ENCODE peak calls at places on chromosomes 7 and 10, in seven cellular contexts. One of them, this sample, is unnamed.

GRCh38 chr10:100996678-100997363 is 2.8 kb upstream of the LZTS2 start:
- DNase-seq in GM12878: no peak
- DNase-seq in K562: peak; percentile 39
- DNase-seq in H1: peak; percentile 83
- DNase-seq in SK-N-SH: peak; percentile 85
- DNase-seq in HepG2: no peak
- DNase-seq in GM12892: peak; percentile 67
- DNase-seq in this sample: no peak

GRCh38 chr10:32340596-32341180 is 6.3 kb downstream of the EPC1 start:
- DNase-seq in GM12878: no peak
- DNase-seq in HepG2: no peak
- DNase-seq in H1: no peak
- DNase-seq in K562: no peak
- DNase-seq in SK-N-SH: no peak
- DNase-seq in GM12892: no peak
- DNase-seq in this sample: no peak

GRCh38 chr10:12518024-12518423 is 168.7 kb downstream of the CAMK1D start:
- DNase-seq in HepG2: no peak
- DNase-seq in K562: no peak
- DNase-seq in SK-N-SH: no peak
- DNase-seq in GM12892: no peak
- DNase-seq in H1: peak; percentile 3
- DNase-seq in GM12878: no peak
- DNase-seq in this sample: no peak

GRCh38 chr10:101639141-101639900 is 51.2 kb downstream of the DPCD start:
- DNase-seq in K562: no peak
- DNase-seq in HepG2: no peak
- DNase-seq in GM12892: no peak
- DNase-seq in SK-N-SH: no peak
- DNase-seq in H1: no peak
- DNase-seq in GM12878: no peak
- DNase-seq in this sample: no peak

GRCh38 chr7:45590679-45591057 is 16.5 kb downstream of the ADCY1 start:
- DNase-seq in GM12878: no peak
- DNase-seq in SK-N-SH: no peak
- DNase-seq in H1: no peak
- DNase-seq in GM12892: no peak
- DNase-seq in HepG2: no peak
- DNase-seq in K562: no peak
- DNase-seq in this sample: no peak

GRCh38 chr10:44862917-44863316 is 48.2 kb upstream of the TMEM72 start:
- DNase-seq in GM12878: no peak
- DNase-seq in SK-N-SH: no peak
- DNase-seq in K562: no peak
- DNase-seq in HepG2: no peak
- DNase-seq in H1: peak; percentile 20
- DNase-seq in GM12892: no peak
- DNase-seq in this sample: no peak

GRCh38 chr7:8433477-8434289 is at the start of gene NXPH1:
- DNase-seq in K562: peak; percentile 59
- DNase-seq in H1: peak; percentile 82
- DNase-seq in SK-N-SH: peak; percentile 97
- DNase-seq in GM12892: peak; percentile 34
- DNase-seq in HepG2: peak; percentile 37
- DNase-seq in GM12878: no peak
- DNase-seq in this sample: no peak

GRCh38 chr7:88735920-88736319 is 23.6 kb upstream of the ZNF804B start:
- DNase-seq in HepG2: no peak
- DNase-seq in GM12878: no peak
- DNase-seq in H1: no peak
- DNase-seq in GM12892: no peak
- DNase-seq in K562: no peak
- DNase-seq in SK-N-SH: no peak
- DNase-seq in this sample: no peak

GRCh38 chr10:35552622-35553342 is 52.4 kb upstream of the GJD4 start:
- DNase-seq in K562: no peak
- DNase-seq in GM12878: no peak
- DNase-seq in HepG2: no peak
- DNase-seq in GM12892: no peak
- DNase-seq in SK-N-SH: no peak
- DNase-seq in H1: no peak
- DNase-seq in this sample: no peak

GRCh38 chr10:85558533-85558932 is 808.1 kb downstream of the GRID1 start:
- DNase-seq in GM12878: no peak
- DNase-seq in H1: no peak
- DNase-seq in SK-N-SH: no peak
- DNase-seq in K562: no peak
- DNase-seq in GM12892: no peak
- DNase-seq in HepG2: no peak
- DNase-seq in this sample: no peak

GRCh38 chr7:31092606-31093005 is 40.5 kb downstream of the ADCYAP1R1 start:
- DNase-seq in GM12892: no peak
- DNase-seq in HepG2: no peak
- DNase-seq in GM12878: no peak
- DNase-seq in SK-N-SH: no peak
- DNase-seq in H1: no peak
- DNase-seq in K562: no peak
- DNase-seq in this sample: no peak

GRCh38 chr7:41316410-41316809 is 386.5 kb downstream of the INHBA start:
- DNase-seq in HepG2: peak; percentile 80
- DNase-seq in SK-N-SH: no peak
- DNase-seq in H1: no peak
- DNase-seq in GM12878: no peak
- DNase-seq in GM12892: no peak
- DNase-seq in K562: no peak
- DNase-seq in this sample: no peak

GRCh38 chr7:40922316-40922670 is 780.6 kb downstream of the INHBA start:
- DNase-seq in HepG2: no peak
- DNase-seq in GM12892: no peak
- DNase-seq in K562: no peak
- DNase-seq in SK-N-SH: no peak
- DNase-seq in GM12878: no peak
- DNase-seq in H1: no peak
- DNase-seq in this sample: no peak

GRCh38 chr10:84059526-84059925 is 79.8 kb upstream of the GHITM start:
- DNase-seq in HepG2: no peak
- DNase-seq in GM12878: no peak
- DNase-seq in GM12892: no peak
- DNase-seq in H1: no peak
- DNase-seq in K562: no peak
- DNase-seq in SK-N-SH: no peak
- DNase-seq in this sample: no peak

GRCh38 chr7:94374231-94374630 is 20.5 kb upstream of the COL1A2 start:
- DNase-seq in SK-N-SH: no peak
- DNase-seq in HepG2: no peak
- DNase-seq in GM12892: no peak
- DNase-seq in H1: no peak
- DNase-seq in GM12878: no peak
- DNase-seq in K562: no peak
- DNase-seq in this sample: no peak

GRCh38 chr7:137475966-137476365 is 132.4 kb upstream of the PTN start:
- DNase-seq in K562: no peak
- DNase-seq in GM12878: no peak
- DNase-seq in HepG2: no peak
- DNase-seq in SK-N-SH: no peak
- DNase-seq in GM12892: no peak
- DNase-seq in H1: no peak
- DNase-seq in this sample: no peak

GRCh38 chr7:1501487-1502270 is 2.5 kb downstream of the INTS1 start:
- DNase-seq in GM12892: no peak
- DNase-seq in HepG2: no peak
- DNase-seq in K562: no peak
- DNase-seq in SK-N-SH: no peak
- DNase-seq in GM12878: no peak
- DNase-seq in H1: no peak
- DNase-seq in this sample: no peak

GRCh38 chr10:72910705-72911104 is 17.2 kb downstream of the OIT3 start:
- DNase-seq in SK-N-SH: no peak
- DNase-seq in H1: no peak
- DNase-seq in GM12878: no peak
- DNase-seq in GM12892: no peak
- DNase-seq in HepG2: no peak
- DNase-seq in K562: no peak
- DNase-seq in this sample: no peak

GRCh38 chr7:107147464-107148214 is 21.2 kb upstream of the HBP1 start:
- DNase-seq in HepG2: peak; percentile 18
- DNase-seq in SK-N-SH: peak; percentile 51
- DNase-seq in GM12892: no peak
- DNase-seq in GM12878: no peak
- DNase-seq in K562: peak; percentile 72
- DNase-seq in H1: no peak
- DNase-seq in this sample: no peak

DNA sequence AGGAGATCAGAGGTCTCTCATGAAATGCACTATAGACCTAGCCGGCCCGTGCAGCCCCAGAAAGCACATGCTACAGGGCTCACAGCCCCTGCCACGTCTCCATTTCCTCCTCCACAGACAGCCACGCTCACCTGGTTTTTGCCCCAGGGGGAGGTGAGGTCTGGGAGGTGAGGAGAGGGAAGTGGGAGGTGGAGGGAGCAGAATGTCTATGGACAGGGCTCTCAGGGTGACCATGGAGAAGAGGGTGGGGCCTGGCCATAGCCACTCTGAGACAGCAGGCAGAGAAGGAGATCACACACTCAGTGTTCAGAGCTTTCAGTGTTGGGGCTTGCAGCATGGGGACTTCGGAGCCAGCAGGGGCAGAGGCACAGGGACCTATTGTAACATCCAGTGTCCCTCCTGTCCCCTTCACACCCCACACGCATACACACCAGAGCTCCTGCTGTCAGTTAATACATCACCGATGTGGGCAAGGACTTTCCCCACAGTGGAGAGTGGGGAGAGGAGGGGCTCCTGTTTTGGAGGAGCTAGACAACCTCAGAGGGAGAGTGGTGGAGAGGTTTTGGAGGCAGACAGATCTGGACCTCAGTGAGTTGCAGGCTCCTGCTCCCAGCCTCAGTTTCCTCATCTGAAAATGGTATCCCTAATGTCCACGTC is 14.4 kb downstream of the WDFY4 start:
- DNase-seq in K562: no peak
- DNase-seq in SK-N-SH: no peak
- DNase-seq in GM12878: no peak
- DNase-seq in H1: no peak
- DNase-seq in HepG2: no peak
- DNase-seq in GM12892: no peak
- DNase-seq in this sample: no peak
- TF ChIP-seq TAF1 in K562: no peak
- TF ChIP-seq TAF1 in SK-N-SH: no peak
- TF ChIP-seq TAF1 in GM12878: no peak
- TF ChIP-seq TAF1 in H1: no peak
- TF ChIP-seq TAF1 in HepG2: no peak
- TF ChIP-seq TAF1 in GM12892: no peak
- TF ChIP-seq TAF1 in this sample: no peak

DNA sequence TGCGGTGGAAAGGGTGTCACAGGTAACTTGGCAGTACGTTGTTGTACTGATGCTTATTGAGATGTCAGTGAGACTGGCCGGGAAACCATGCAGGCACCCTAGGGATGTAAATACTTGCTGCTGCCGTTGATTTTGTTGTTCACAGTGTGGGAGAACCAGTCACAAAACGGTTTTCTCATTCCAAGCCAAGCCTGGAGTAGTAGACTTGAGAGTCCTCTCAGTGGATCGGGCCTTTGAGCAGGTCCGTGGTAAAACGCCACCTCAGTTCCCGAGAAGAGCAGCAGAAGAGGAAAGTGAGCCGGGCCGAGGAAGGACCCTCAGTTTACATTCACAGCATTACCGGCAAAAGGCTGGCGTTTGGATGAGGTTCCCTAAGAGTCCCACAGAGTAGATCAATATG is 1.1 kb downstream of the JAKMIP3 start:
- DNase-seq in GM12878: no peak
- DNase-seq in K562: no peak
- DNase-seq in SK-N-SH: no peak
- DNase-seq in H1: no peak
- DNase-seq in HepG2: no peak
- DNase-seq in GM12892: no peak
- DNase-seq in this sample: no peak
- TF ChIP-seq TAF1 in GM12878: no peak
- TF ChIP-seq TAF1 in K562: no peak
- TF ChIP-seq TAF1 in SK-N-SH: no peak
- TF ChIP-seq TAF1 in H1: no peak
- TF ChIP-seq TAF1 in HepG2: no peak
- TF ChIP-seq TAF1 in GM12892: no peak
- TF ChIP-seq TAF1 in this sample: no peak

DNA sequence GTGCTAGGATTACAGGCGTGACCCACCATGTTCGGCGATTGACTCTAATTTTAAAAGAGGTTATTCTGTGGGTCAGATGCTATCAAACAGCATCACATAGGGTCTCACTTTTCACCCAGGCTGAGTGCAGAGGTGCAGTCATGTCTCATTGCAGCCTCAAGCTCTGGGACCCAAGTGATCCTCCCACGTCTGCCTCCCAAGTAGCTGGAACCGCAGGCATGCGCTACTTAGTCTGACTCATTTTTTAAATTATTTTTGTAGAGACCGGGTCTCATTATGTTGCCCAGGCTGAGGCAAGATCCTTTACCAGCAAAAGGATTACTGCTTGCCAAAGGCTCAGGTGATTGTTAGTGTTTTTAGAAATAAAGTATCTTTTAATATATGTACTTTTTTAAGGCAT is 42.9 kb upstream of the STOX1 start:
- DNase-seq in H1: no peak
- DNase-seq in K562: no peak
- DNase-seq in GM12892: no peak
- DNase-seq in HepG2: no peak
- DNase-seq in GM12878: no peak
- DNase-seq in SK-N-SH: no peak
- DNase-seq in this sample: no peak
- TF ChIP-seq TAF1 in H1: no peak
- TF ChIP-seq TAF1 in K562: no peak
- TF ChIP-seq TAF1 in GM12892: no peak
- TF ChIP-seq TAF1 in HepG2: no peak
- TF ChIP-seq TAF1 in GM12878: no peak
- TF ChIP-seq TAF1 in SK-N-SH: no peak
- TF ChIP-seq TAF1 in this sample: no peak

GRCh38 chr10:4068255-4069028 is 283.4 kb upstream of the KLF6 start:
- DNase-seq in GM12878: no peak
- DNase-seq in SK-N-SH: no peak
- DNase-seq in HepG2: no peak
- DNase-seq in K562: no peak
- DNase-seq in GM12892: no peak
- DNase-seq in H1: no peak
- DNase-seq in this sample: no peak

GRCh38 chr10:4069491-4069890 is 284.5 kb upstream of the KLF6 start:
- DNase-seq in GM12892: no peak
- DNase-seq in K562: no peak
- DNase-seq in H1: no peak
- DNase-seq in SK-N-SH: no peak
- DNase-seq in GM12878: no peak
- DNase-seq in HepG2: no peak
- DNase-seq in this sample: no peak

GRCh38 chr10:4064489-4064888 is 279.5 kb upstream of the KLF6 start:
- DNase-seq in GM12878: no peak
- DNase-seq in HepG2: no peak
- DNase-seq in GM12892: no peak
- DNase-seq in H1: no peak
- DNase-seq in K562: no peak
- DNase-seq in SK-N-SH: no peak
- DNase-seq in this sample: no peak

GRCh38 chr10:4067552-4068254 is 282.7 kb upstream of the KLF6 start:
- DNase-seq in K562: no peak
- DNase-seq in H1: no peak
- DNase-seq in SK-N-SH: no peak
- DNase-seq in HepG2: no peak
- DNase-seq in GM12892: no peak
- DNase-seq in GM12878: no peak
- DNase-seq in this sample: no peak

GRCh38 chr10:4066581-4067403 is 281.8 kb upstream of the KLF6 start:
- DNase-seq in K562: no peak
- DNase-seq in HepG2: no peak
- DNase-seq in SK-N-SH: peak; percentile 8
- DNase-seq in H1: no peak
- DNase-seq in GM12892: no peak
- DNase-seq in GM12878: no peak
- DNase-seq in this sample: no peak
- TF ChIP-seq TAF1 in K562: no peak
- TF ChIP-seq TAF1 in HepG2: no peak
- TF ChIP-seq TAF1 in SK-N-SH: no peak
- TF ChIP-seq TAF1 in H1: no peak
- TF ChIP-seq TAF1 in GM12892: no peak
- TF ChIP-seq TAF1 in GM12878: no peak
- TF ChIP-seq TAF1 in this sample: no peak

This sample was measured in GM12891.